ENCODE peak calls at places on chromosomes 13 and 19, in four cellular contexts. One of them, this sample, is unnamed.
A peak's percentile ranks its signal among the peaks of the same experiment; 100 is the strongest.

GRCh38 chr19:44653977-44654784 is 10.5 kb downstream of the PVR start:
- DNase-seq in non-pigmented ciliary epithelial cell: no peak
- DNase-seq in activated CD4-positive, alpha-beta memory T cell treated with anti-CD3 and anti-CD28 coated beads for 36 hours: peak; percentile 87
- DNase-seq in AG09309: no peak
- DNase-seq in this sample: no peak

GRCh38 chr13:62250501-62251175 is 835.0 kb upstream of the PCDH20 start:
- DNase-seq in non-pigmented ciliary epithelial cell: no peak
- DNase-seq in activated CD4-positive, alpha-beta memory T cell treated with anti-CD3 and anti-CD28 coated beads for 36 hours: no peak
- DNase-seq in AG09309: no peak
- DNase-seq in this sample: no peak

GRCh38 chr19:58474291-58474996 is 1.7 kb upstream of the ZNF446 start:
- DNase-seq in non-pigmented ciliary epithelial cell: peak; percentile 60
- DNase-seq in activated CD4-positive, alpha-beta memory T cell treated with anti-CD3 and anti-CD28 coated beads for 36 hours: no peak
- DNase-seq in AG09309: no peak
- DNase-seq in this sample: peak; percentile 65

GRCh38 chr13:84574851-84575250 is 692.6 kb upstream of the SLITRK1 start:
- DNase-seq in non-pigmented ciliary epithelial cell: peak; percentile 2
- DNase-seq in activated CD4-positive, alpha-beta memory T cell treated with anti-CD3 and anti-CD28 coated beads for 36 hours: no peak
- DNase-seq in AG09309: peak; percentile 11
- DNase-seq in this sample: no peak

GRCh38 chr19:10230904-10231623 is at the start of gene S1PR2:
- DNase-seq in non-pigmented ciliary epithelial cell: no peak
- DNase-seq in activated CD4-positive, alpha-beta memory T cell treated with anti-CD3 and anti-CD28 coated beads for 36 hours: peak; percentile 82
- DNase-seq in AG09309: no peak
- DNase-seq in this sample: no peak

GRCh38 chr13:35785563-35786327 is 309.3 kb upstream of the MAB21L1 start:
- DNase-seq in non-pigmented ciliary epithelial cell: no peak
- DNase-seq in activated CD4-positive, alpha-beta memory T cell treated with anti-CD3 and anti-CD28 coated beads for 36 hours: no peak
- DNase-seq in AG09309: no peak
- DNase-seq in this sample: no peak

GRCh38 chr19:29562299-29563297 is 36.8 kb downstream of the VSTM2B start:
- DNase-seq in non-pigmented ciliary epithelial cell: no peak
- DNase-seq in activated CD4-positive, alpha-beta memory T cell treated with anti-CD3 and anti-CD28 coated beads for 36 hours: no peak
- DNase-seq in AG09309: no peak
- DNase-seq in this sample: no peak

GRCh38 chr13:19062019-19062646 is 119.5 kb downstream of the TUBA3C start:
- DNase-seq in non-pigmented ciliary epithelial cell: no peak
- DNase-seq in activated CD4-positive, alpha-beta memory T cell treated with anti-CD3 and anti-CD28 coated beads for 36 hours: no peak
- DNase-seq in AG09309: no peak
- DNase-seq in this sample: no peak

GRCh38 chr19:5364674-5365073 is 24.1 kb upstream of the PTPRS start:
- DNase-seq in non-pigmented ciliary epithelial cell: no peak
- DNase-seq in activated CD4-positive, alpha-beta memory T cell treated with anti-CD3 and anti-CD28 coated beads for 36 hours: no peak
- DNase-seq in AG09309: no peak
- DNase-seq in this sample: no peak

GRCh38 chr13:36915891-36916640 is 4.0 kb downstream of the SMAD9 start:
- DNase-seq in non-pigmented ciliary epithelial cell: no peak
- DNase-seq in activated CD4-positive, alpha-beta memory T cell treated with anti-CD3 and anti-CD28 coated beads for 36 hours: no peak
- DNase-seq in AG09309: no peak
- DNase-seq in this sample: no peak

GRCh38 chr19:50310759-50311465 is 18.3 kb downstream of the KCNC3 start:
- DNase-seq in non-pigmented ciliary epithelial cell: no peak
- DNase-seq in activated CD4-positive, alpha-beta memory T cell treated with anti-CD3 and anti-CD28 coated beads for 36 hours: no peak
- DNase-seq in AG09309: no peak
- DNase-seq in this sample: no peak

GRCh38 chr13:112161441-112162301 is 94.7 kb downstream of the SOX1 start:
- DNase-seq in non-pigmented ciliary epithelial cell: no peak
- DNase-seq in activated CD4-positive, alpha-beta memory T cell treated with anti-CD3 and anti-CD28 coated beads for 36 hours: no peak
- DNase-seq in AG09309: no peak
- DNase-seq in this sample: no peak

GRCh38 chr19:29514525-29515232 is 11.1 kb upstream of the VSTM2B start:
- DNase-seq in non-pigmented ciliary epithelial cell: no peak
- DNase-seq in activated CD4-positive, alpha-beta memory T cell treated with anti-CD3 and anti-CD28 coated beads for 36 hours: no peak
- DNase-seq in AG09309: no peak
- DNase-seq in this sample: no peak

GRCh38 chr13:100611678-100612492 is 23.3 kb upstream of the GGACT start:
- DNase-seq in non-pigmented ciliary epithelial cell: no peak
- DNase-seq in activated CD4-positive, alpha-beta memory T cell treated with anti-CD3 and anti-CD28 coated beads for 36 hours: peak; percentile 21
- DNase-seq in AG09309: no peak
- DNase-seq in this sample: no peak

GRCh38 chr13:66886248-66886647 is 343.9 kb downstream of the PCDH9 start:
- DNase-seq in non-pigmented ciliary epithelial cell: no peak
- DNase-seq in activated CD4-positive, alpha-beta memory T cell treated with anti-CD3 and anti-CD28 coated beads for 36 hours: no peak
- DNase-seq in AG09309: no peak
- DNase-seq in this sample: no peak

GRCh38 chr13:82206241-82206640 is 1676.0 kb downstream of the SLITRK1 start:
- DNase-seq in non-pigmented ciliary epithelial cell: no peak
- DNase-seq in activated CD4-positive, alpha-beta memory T cell treated with anti-CD3 and anti-CD28 coated beads for 36 hours: no peak
- DNase-seq in AG09309: no peak
- DNase-seq in this sample: no peak

GRCh38 chr13:59398127-59398526 is 765.6 kb downstream of the DIAPH3 start:
- DNase-seq in non-pigmented ciliary epithelial cell: no peak
- DNase-seq in activated CD4-positive, alpha-beta memory T cell treated with anti-CD3 and anti-CD28 coated beads for 36 hours: no peak
- DNase-seq in AG09309: no peak
- DNase-seq in this sample: no peak

GRCh38 chr19:33781996-33782395 is 14.7 kb upstream of the KCTD15 start:
- DNase-seq in non-pigmented ciliary epithelial cell: no peak
- DNase-seq in activated CD4-positive, alpha-beta memory T cell treated with anti-CD3 and anti-CD28 coated beads for 36 hours: no peak
- DNase-seq in AG09309: no peak
- DNase-seq in this sample: no peak

GRCh38 chr19:51786651-51787494 is 8.1 kb upstream of the FPR3 start:
- DNase-seq in non-pigmented ciliary epithelial cell: no peak
- DNase-seq in activated CD4-positive, alpha-beta memory T cell treated with anti-CD3 and anti-CD28 coated beads for 36 hours: no peak
- DNase-seq in AG09309: no peak
- DNase-seq in this sample: no peak

GRCh38 chr13:53217221-53217620 is 188.6 kb downstream of the OLFM4 start:
- DNase-seq in non-pigmented ciliary epithelial cell: no peak
- DNase-seq in activated CD4-positive, alpha-beta memory T cell treated with anti-CD3 and anti-CD28 coated beads for 36 hours: no peak
- DNase-seq in AG09309: no peak
- DNase-seq in this sample: no peak

GRCh38 chr13:97028441-97029299 is 34.4 kb upstream of the OXGR1 start:
- DNase-seq in non-pigmented ciliary epithelial cell: no peak
- DNase-seq in activated CD4-positive, alpha-beta memory T cell treated with anti-CD3 and anti-CD28 coated beads for 36 hours: peak; percentile 49
- DNase-seq in AG09309: no peak
- DNase-seq in this sample: no peak

GRCh38 chr19:39370735-39371134 is 20.2 kb downstream of the PAF1 start:
- DNase-seq in non-pigmented ciliary epithelial cell: no peak
- DNase-seq in activated CD4-positive, alpha-beta memory T cell treated with anti-CD3 and anti-CD28 coated beads for 36 hours: no peak
- DNase-seq in AG09309: no peak
- DNase-seq in this sample: no peak

GRCh38 chr13:26951581-26952177 is 191.1 kb upstream of the GPR12 start:
- DNase-seq in non-pigmented ciliary epithelial cell: no peak
- DNase-seq in activated CD4-positive, alpha-beta memory T cell treated with anti-CD3 and anti-CD28 coated beads for 36 hours: no peak
- DNase-seq in AG09309: no peak
- DNase-seq in this sample: no peak